ENCODE peak calls at places on chromosomes 4 and X, in eight cellular contexts. K, G, U, J, L, O, P and N are unnamed samples.
A peak's percentile ranks its signal among the peaks of the same experiment; 100 is the strongest.

GRCh38 chr4:73687414-73687813 is 53.0 kb upstream of the CXCL8 start:
- DNase-seq in K (no peak), G (no peak), U (no peak), J (no peak), L (no peak), O (no peak), P (no peak), N (no peak)

GRCh38 chr4:40749717-40750460 is at the start of gene NSUN7:
- DNase-seq in K (peak; percentile 47), G (no peak), U (no peak), J (peak; percentile 61), L (no peak), O (peak; percentile 4), P (no peak), N (no peak)

GRCh38 chr4:141346144-141346543 is 125.4 kb downstream of the ZNF330 start:
- DNase-seq in K (peak; percentile 51), G (no peak), U (peak; percentile 76), J (peak; percentile 64), L (peak; percentile 65), O (no peak), P (no peak), N (no peak)

GRCh38 chrX:2495595-2495994 is 5.2 kb downstream of the DHRSX start:
- DNase-seq in K (no peak), G (no peak), U (no peak), J (no peak), L (no peak), O (no peak), P (no peak), N (no peak)

GRCh38 chr4:48189731-48190130 is 55.7 kb upstream of the TXK start:
- DNase-seq in K (no peak), G (no peak), U (no peak), J (no peak), L (no peak), O (no peak), P (no peak), N (no peak)

GRCh38 chr4:186728631-186729271 is 5.1 kb upstream of the FAT1 start:
- DNase-seq in K (no peak), G (no peak), U (no peak), J (peak; percentile 66), L (no peak), O (no peak), P (no peak), N (no peak)

GRCh38 chr4:176970853-176971252 is 178.1 kb upstream of the VEGFC start:
- DNase-seq in K (no peak), G (no peak), U (no peak), J (no peak), L (no peak), O (no peak), P (no peak), N (no peak)

GRCh38 chrX:9369802-9370291 is 95.0 kb upstream of the TBL1X start:
- DNase-seq in K (no peak), G (no peak), U (no peak), J (peak; percentile 56), L (no peak), O (no peak), P (peak; percentile 83), N (no peak)

GRCh38 chr4:3834921-3835521 is 68.8 kb downstream of the ADRA2C start:
- DNase-seq in K (no peak), G (no peak), U (no peak), J (no peak), L (no peak), O (no peak), P (no peak), N (no peak)

GRCh38 chr4:64780664-64781063 is 371.4 kb upstream of the TECRL start:
- DNase-seq in K (no peak), G (no peak), U (no peak), J (no peak), L (no peak), O (no peak), P (no peak), N (no peak)

GRCh38 chrX:41449615-41450014 is 2.5 kb downstream of the NYX start:
- DNase-seq in K (no peak), G (no peak), U (peak; percentile 34), J (peak; percentile 46), L (no peak), O (no peak), P (no peak), N (no peak)